ENCODE peak calls at places on chromosome 10, in four cellular contexts. S is A549, Z is cardiac muscle cell, U is H9. W is an unnamed sample.

GRCh38 chr10:100828744-100829102 is 83.3 kb downstream of the PAX2 start:
- DNase-seq in S (no peak), Z (peak; percentile 40), U (no peak), W (no peak)

GRCh38 chr10:102714621-102715455 is at the start of gene SFXN2:
- DNase-seq in S (no peak), Z (no peak), U (no peak), W (no peak)

GRCh38 chr10:11411926-11412545 is 199.4 kb downstream of the USP6NL start:
- DNase-seq in S (no peak), Z (no peak), U (no peak), W (no peak)

GRCh38 chr10:101014966-101015581 is 15.5 kb downstream of the LZTS2 start:
- DNase-seq in S (peak; percentile 62), Z (no peak), U (no peak), W (no peak)

GRCh38 chr10:125121003-125121402 is 39.4 kb downstream of the CTBP2 start:
- DNase-seq in S (no peak), Z (no peak), U (no peak), W (no peak)

GRCh38 chr10:72667207-72667864 is 24.6 kb upstream of the MCU start:
- DNase-seq in S (no peak), Z (no peak), U (no peak), W (no peak)

GRCh38 chr10:70575874-70576802 is 26.4 kb downstream of the PRF1 start:
- DNase-seq in S (peak; percentile 13), Z (peak; percentile 83), U (no peak), W (no peak)

GRCh38 chr10:63700209-63700934 is 179.2 kb downstream of the REEP3 start:
- DNase-seq in S (peak; percentile 73), Z (no peak), U (no peak), W (no peak)

GRCh38 chr10:29735628-29736324 is 101.0 kb upstream of the SVIL start:
- DNase-seq in S (peak; percentile 89), Z (peak; percentile 87), U (peak; percentile 87), W (peak; percentile 95)

GRCh38 chr10:82377608-82378007 is 502.6 kb downstream of the NRG3 start:
- DNase-seq in S (peak; percentile 14), Z (peak; percentile 10), U (no peak), W (no peak)

GRCh38 chr10:31977440-31978157 is 49.0 kb upstream of the ARHGAP12 start:
- DNase-seq in S (peak; percentile 68), Z (no peak), U (no peak), W (no peak)

GRCh38 chr10:76432274-76433012 is 1001.0 kb downstream of the LRMDA start:
- DNase-seq in S (no peak), Z (peak; percentile 40), U (no peak), W (no peak)

GRCh38 chr10:31593124-31593523 is 274.1 kb downstream of the ZEB1 start:
- DNase-seq in S (no peak), Z (no peak), U (no peak), W (no peak)

GRCh38 chr10:43682956-43683355 is 34.3 kb upstream of the ZNF32 start:
- DNase-seq in S (no peak), Z (no peak), U (no peak), W (no peak)

GRCh38 chr10:124500767-124501166 is 39.1 kb downstream of the LHPP start:
- DNase-seq in S (no peak), Z (no peak), U (no peak), W (no peak)

GRCh38 chr10:62691331-62691730 is 113.2 kb upstream of the ADO start:
- DNase-seq in S (no peak), Z (no peak), U (no peak), W (no peak)

GRCh38 chr10:28089467-28089866 is 90.6 kb upstream of the ODAD2 start:
- DNase-seq in S (no peak), Z (no peak), U (no peak), W (no peak)

GRCh38 chr10:100567826-100568225 is 32.1 kb downstream of the HIF1AN start:
- DNase-seq in S (no peak), Z (no peak), U (peak; percentile 15), W (no peak)

GRCh38 chr10:6077071-6077675 is 11.7 kb upstream of the RBM17 start:
- DNase-seq in S (no peak), Z (no peak), U (no peak), W (no peak)

GRCh38 chr10:6070647-6071046 is 8.5 kb upstream of the IL2RA start:
- DNase-seq in S (no peak), Z (no peak), U (no peak), W (no peak)

GRCh38 chr10:6072215-6072941 is 10.2 kb upstream of the IL2RA start:
- DNase-seq in S (no peak), Z (no peak), U (no peak), W (no peak)

GRCh38 chr10:6071181-6072175 is 9.3 kb upstream of the IL2RA start:
- DNase-seq in S (no peak), Z (no peak), U (no peak), W (no peak)

GRCh38 chr10:6074489-6075301 is 12.5 kb upstream of the IL2RA start:
- DNase-seq in S (no peak), Z (no peak), U (no peak), W (no peak)
- TF ChIP-seq CTCF in S (no peak), Z (no peak), U (no peak), W (no peak)

GRCh38 chr10:77836299-77836820 is 90.2 kb downstream of the DLG5 start:
- DNase-seq in S (peak; percentile 29), Z (peak; percentile 8), U (no peak), W (no peak)

GRCh38 chr10:77840636-77841035 is 85.9 kb downstream of the DLG5 start:
- DNase-seq in S (no peak), Z (no peak), U (no peak), W (no peak)

GRCh38 chr10:77835669-77836086 is 90.9 kb downstream of the DLG5 start:
- DNase-seq in S (no peak), Z (no peak), U (no peak), W (no peak)

GRCh38 chr10:77837248-77837924 is 89.2 kb downstream of the DLG5 start:
- DNase-seq in S (peak; percentile 47), Z (peak; percentile 71), U (peak; percentile 93), W (no peak)

DNA sequence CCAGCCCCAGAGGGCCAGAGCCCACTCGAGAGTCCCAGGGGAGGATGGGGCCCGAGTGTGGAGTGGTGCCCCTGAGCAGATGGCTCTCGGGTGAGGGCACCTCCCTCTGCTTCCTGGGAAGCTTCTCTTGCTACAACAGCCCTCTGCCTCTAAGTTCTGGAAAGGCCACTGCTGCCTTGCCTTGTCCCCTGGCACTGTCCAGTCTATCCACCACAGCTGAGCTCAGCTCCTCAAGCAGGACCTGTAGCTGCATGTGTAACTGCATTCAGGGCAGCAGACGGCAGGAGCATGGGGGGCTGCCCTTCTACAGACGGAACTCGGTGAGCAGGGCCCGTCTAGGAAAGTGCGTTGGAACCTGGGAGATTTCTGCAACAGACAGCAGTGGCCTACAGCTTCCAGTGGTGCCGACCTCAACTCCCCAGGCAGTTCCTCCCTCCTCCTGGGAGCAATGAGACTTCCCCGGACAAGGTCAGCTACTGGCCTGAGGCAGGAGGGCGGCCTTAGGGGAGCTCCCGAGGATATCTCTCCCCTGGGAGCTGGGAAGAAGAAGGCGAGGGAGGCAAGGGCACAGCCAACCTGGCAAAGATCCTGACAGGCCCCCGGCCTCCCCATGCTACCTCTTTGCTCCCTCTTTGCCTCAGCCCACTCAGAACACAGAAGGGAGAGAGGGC is 88.5 kb downstream of the DLG5 start:
- DNase-seq in S (no peak), Z (peak; percentile 44), U (no peak), W (no peak)
- TF ChIP-seq CTCF in S (no peak), Z (no peak), U (no peak), W (no peak)

GRCh38 chr10:59762505-59762904 is 9.2 kb upstream of the MRLN start:
- DNase-seq in S (no peak), Z (no peak), U (no peak), W (no peak)
- TF ChIP-seq CTCF in S (no peak), Z (no peak), U (no peak), W (no peak)

GRCh38 chr10:95561200-95562177 is at the start of gene SORBS1:
- DNase-seq in S (peak; percentile 89), Z (peak; percentile 98), U (peak; percentile 96), W (peak; percentile 94)

GRCh38 chr10:95556994-95557767 is 4.0 kb downstream of the SORBS1 start:
- DNase-seq in S (no peak), Z (no peak), U (no peak), W (no peak)

GRCh38 chr10:95559466-95559865 is 1.7 kb downstream of the SORBS1 start:
- DNase-seq in S (no peak), Z (no peak), U (peak; percentile 60), W (no peak)

GRCh38 chr10:95560288-95561199 is 627 bp downstream of the SORBS1 start:
- DNase-seq in S (no peak), Z (peak; percentile 38), U (peak; percentile 73), W (peak; percentile 25)

DNA sequence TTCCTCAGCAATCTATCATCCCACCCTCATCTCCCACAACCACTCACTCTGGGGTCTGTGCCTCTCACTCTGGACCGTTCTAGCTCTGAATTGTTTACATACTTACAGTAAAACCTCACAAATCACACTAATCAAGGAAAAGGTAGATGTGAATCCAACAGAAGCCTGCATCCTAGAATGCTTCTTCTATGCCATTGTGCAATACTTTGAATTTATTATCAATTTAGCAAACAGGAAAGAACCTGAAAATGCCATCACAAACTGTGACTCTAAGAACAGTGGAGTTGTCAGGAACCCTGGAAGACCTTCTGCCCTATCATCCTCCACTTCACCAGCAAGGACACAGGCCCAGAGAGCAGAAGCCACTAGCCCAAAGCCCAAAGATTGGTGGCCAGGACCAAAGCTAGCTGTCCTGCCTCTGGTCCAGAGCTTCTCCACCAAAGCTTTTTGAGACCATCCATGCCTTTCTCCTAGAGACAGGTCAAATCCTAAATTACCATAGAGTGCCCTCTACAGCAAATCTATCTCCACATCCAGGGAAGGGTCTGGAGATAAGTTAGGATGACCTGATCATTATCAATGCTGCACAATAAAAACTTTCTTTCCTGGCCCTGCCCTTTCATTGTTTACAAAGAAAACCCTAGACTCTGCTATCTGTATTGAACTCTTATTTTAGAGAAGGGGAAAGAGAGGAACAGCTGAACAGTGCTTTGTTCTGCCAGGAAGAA is 2.4 kb downstream of the SORBS1 start:
- DNase-seq in S (no peak), Z (no peak), U (no peak), W (no peak)
- TF ChIP-seq CTCF in S (no peak), Z (no peak), U (no peak), W (no peak)

DNA sequence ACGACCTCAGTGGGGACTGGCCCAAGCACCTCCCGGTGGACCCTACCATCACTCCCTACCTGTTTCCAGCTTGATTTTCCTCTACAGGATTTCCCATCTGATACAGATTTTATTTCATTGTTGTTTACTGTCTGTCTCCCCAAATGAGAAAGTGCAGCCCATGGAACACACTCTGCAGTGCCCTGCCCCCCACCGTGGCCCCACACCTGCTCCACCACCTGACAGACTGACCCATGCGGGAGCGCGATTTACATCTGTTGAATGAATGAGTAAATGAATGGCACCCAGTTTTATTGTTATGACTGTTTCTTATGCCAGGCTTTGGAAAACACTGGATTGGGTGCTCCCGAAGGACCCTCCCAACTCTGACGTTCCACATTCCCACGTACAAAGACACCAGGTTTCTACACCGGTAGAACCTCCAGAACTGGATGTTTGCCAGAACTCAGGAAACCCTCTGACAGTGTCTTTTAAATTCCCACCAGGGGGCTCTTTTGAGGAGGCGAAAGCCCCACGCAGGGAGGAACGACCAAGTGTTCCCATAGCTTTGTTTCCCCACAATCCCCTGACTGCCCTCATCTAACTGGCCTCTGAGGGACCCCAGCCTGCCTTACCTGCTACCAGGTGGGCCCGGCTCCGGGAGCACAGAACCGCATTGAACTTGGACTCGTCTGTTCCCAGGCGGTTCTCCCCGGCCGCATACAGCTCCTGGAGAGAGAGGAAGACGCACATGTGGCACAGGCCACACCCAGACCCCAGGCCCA is 29.0 kb downstream of the PLAC9 start:
- DNase-seq in S (peak; percentile 40), Z (peak; percentile 65), U (peak; percentile 42), W (no peak)
- TF ChIP-seq CTCF in S (no peak), Z (peak; percentile 26), U (peak; percentile 62), W (peak; percentile 47)

GRCh38 chr10:104650072-104650471 is 9.0 kb downstream of the SORCS3 start:
- DNase-seq in S (no peak), Z (peak; percentile 53), U (no peak), W (no peak)
- TF ChIP-seq CTCF in S (no peak), Z (no peak), U (peak; percentile 62), W (no peak)

W was measured in mesothelial cell of epicardium.